ENCODE peak calls at places on chromosome 20, in ten cellular contexts. K, E, C, X, G, B, W, O, I and Y are unnamed samples.

GRCh38 chr20:2292711-2293110 is 3.1 kb upstream of the TGM3 start:
- DNase-seq in K (peak), E (no peak), C (no peak), X (no peak), G (no peak), B (peak), W (no peak), O (peak), I (no peak), Y (no peak)

GRCh38 chr20:34706912-34707784 is 3.0 kb downstream of the TP53INP2 start:
- DNase-seq in K (no peak), E (no peak), C (no peak), X (no peak), G (no peak), B (peak), W (no peak), O (no peak), I (no peak), Y (no peak)

GRCh38 chr20:16761305-16761829 is 13.2 kb downstream of the OTOR start:
- DNase-seq in K (peak), E (peak), C (peak), X (peak), G (peak), B (no peak), W (peak), O (peak), I (peak), Y (no peak)

GRCh38 chr20:55471052-55472006 is 534.0 kb downstream of the CBLN4 start:
- DNase-seq in K (no peak), E (no peak), C (no peak), X (no peak), G (no peak), B (no peak), W (no peak), O (no peak), I (no peak), Y (no peak)

GRCh38 chr20:53822534-53822933 is 228.9 kb upstream of the ZNF217 start:
- DNase-seq in K (no peak), E (no peak), C (no peak), X (no peak), G (no peak), B (no peak), W (no peak), O (no peak), I (no peak), Y (no peak)

GRCh38 chr20:47611785-47612184 is 110.1 kb downstream of the NCOA3 start:
- DNase-seq in K (no peak), E (no peak), C (no peak), X (no peak), G (no peak), B (no peak), W (no peak), O (no peak), I (no peak), Y (no peak)

GRCh38 chr20:64139200-64140081 is 24.8 kb upstream of the MYT1 start:
- DNase-seq in K (no peak), E (no peak), C (no peak), X (no peak), G (no peak), B (no peak), W (no peak), O (no peak), I (no peak), Y (no peak)

GRCh38 chr20:60283281-60283680 is 325.1 kb downstream of the CDH26 start:
- DNase-seq in K (no peak), E (no peak), C (no peak), X (no peak), G (peak), B (no peak), W (no peak), O (no peak), I (no peak), Y (no peak)

GRCh38 chr20:41080866-41081265 is 52.2 kb downstream of the TOP1 start:
- DNase-seq in K (no peak), E (no peak), C (no peak), X (no peak), G (no peak), B (no peak), W (no peak), O (no peak), I (no peak), Y (no peak)

GRCh38 chr20:23441850-23442313 is 2.4 kb downstream of the CSTL1 start:
- DNase-seq in K (peak), E (peak), C (peak), X (peak), G (peak), B (peak), W (no peak), O (peak), I (peak), Y (no peak)

GRCh38 chr20:11118802-11119380 is 445.1 kb upstream of the JAG1 start:
- DNase-seq in K (no peak), E (no peak), C (no peak), X (no peak), G (no peak), B (no peak), W (no peak), O (no peak), I (no peak), Y (no peak)

GRCh38 chr20:16539280-16539679 is 34.0 kb downstream of the KIF16B start:
- DNase-seq in K (no peak), E (no peak), C (no peak), X (no peak), G (no peak), B (no peak), W (no peak), O (no peak), I (no peak), Y (no peak)

GRCh38 chr20:40961686-40962640 is 66.7 kb upstream of the TOP1 start:
- DNase-seq in K (peak), E (no peak), C (no peak), X (peak), G (no peak), B (no peak), W (no peak), O (no peak), I (no peak), Y (peak)

GRCh38 chr20:17856024-17856564 is 112.5 kb downstream of the SNX5 start:
- DNase-seq in K (no peak), E (no peak), C (no peak), X (peak), G (no peak), B (no peak), W (no peak), O (no peak), I (no peak), Y (no peak)

GRCh38 chr20:16612708-16613107 is 39.5 kb upstream of the KIF16B start:
- DNase-seq in K (no peak), E (no peak), C (no peak), X (no peak), G (no peak), B (no peak), W (no peak), O (no peak), I (no peak), Y (no peak)